ENCODE peak calls at places on chromosomes 11 and 22, in four cellular contexts. One of them, this sample, is unnamed.

GRCh38 chr11:116217006-116217405 is 555.8 kb downstream of the BUD13 start:
- DNase-seq in HepG2: peak
- DNase-seq in HCT116: peak
- DNase-seq in GM12878: no peak
- DNase-seq in this sample: peak

GRCh38 chr11:697028-697491 is 1.4 kb downstream of the TMEM80 start:
- DNase-seq in HepG2: no peak
- DNase-seq in GM12878: peak
- DNase-seq in HCT116: no peak
- DNase-seq in this sample: no peak

GRCh38 chr11:75161506-75161905 is 10.6 kb downstream of the SLCO2B1 start:
- DNase-seq in GM12878: no peak
- DNase-seq in HepG2: no peak
- DNase-seq in HCT116: no peak
- DNase-seq in this sample: no peak

GRCh38 chr11:64275031-64275800 is 9.2 kb downstream of the BAD start:
- DNase-seq in GM12878: no peak
- DNase-seq in HCT116: no peak
- DNase-seq in HepG2: no peak
- DNase-seq in this sample: no peak

GRCh38 chr11:71548716-71549151 is 514 bp downstream of the KRTAP5-9 start:
- DNase-seq in HCT116: no peak
- DNase-seq in GM12878: no peak
- DNase-seq in HepG2: no peak
- DNase-seq in this sample: no peak

GRCh38 chr11:67392182-67392715 is 463 bp downstream of the RAD9A start:
- DNase-seq in HCT116: no peak
- DNase-seq in GM12878: no peak
- DNase-seq in HepG2: no peak
- DNase-seq in this sample: no peak

GRCh38 chr11:2890466-2891241 is 5.1 kb upstream of the CDKN1C start:
- DNase-seq in GM12878: no peak
- DNase-seq in HepG2: no peak
- DNase-seq in HCT116: no peak
- DNase-seq in this sample: no peak

GRCh38 chr11:66478823-66479740 is 1.2 kb upstream of the DPP3 start:
- DNase-seq in GM12878: no peak
- DNase-seq in HCT116: peak
- DNase-seq in HepG2: peak
- DNase-seq in this sample: peak

GRCh38 chr11:3796796-3797328 is 492 bp downstream of the NUP98 start:
- DNase-seq in GM12878: no peak
- DNase-seq in HepG2: peak
- DNase-seq in HCT116: no peak
- DNase-seq in this sample: no peak

DNA sequence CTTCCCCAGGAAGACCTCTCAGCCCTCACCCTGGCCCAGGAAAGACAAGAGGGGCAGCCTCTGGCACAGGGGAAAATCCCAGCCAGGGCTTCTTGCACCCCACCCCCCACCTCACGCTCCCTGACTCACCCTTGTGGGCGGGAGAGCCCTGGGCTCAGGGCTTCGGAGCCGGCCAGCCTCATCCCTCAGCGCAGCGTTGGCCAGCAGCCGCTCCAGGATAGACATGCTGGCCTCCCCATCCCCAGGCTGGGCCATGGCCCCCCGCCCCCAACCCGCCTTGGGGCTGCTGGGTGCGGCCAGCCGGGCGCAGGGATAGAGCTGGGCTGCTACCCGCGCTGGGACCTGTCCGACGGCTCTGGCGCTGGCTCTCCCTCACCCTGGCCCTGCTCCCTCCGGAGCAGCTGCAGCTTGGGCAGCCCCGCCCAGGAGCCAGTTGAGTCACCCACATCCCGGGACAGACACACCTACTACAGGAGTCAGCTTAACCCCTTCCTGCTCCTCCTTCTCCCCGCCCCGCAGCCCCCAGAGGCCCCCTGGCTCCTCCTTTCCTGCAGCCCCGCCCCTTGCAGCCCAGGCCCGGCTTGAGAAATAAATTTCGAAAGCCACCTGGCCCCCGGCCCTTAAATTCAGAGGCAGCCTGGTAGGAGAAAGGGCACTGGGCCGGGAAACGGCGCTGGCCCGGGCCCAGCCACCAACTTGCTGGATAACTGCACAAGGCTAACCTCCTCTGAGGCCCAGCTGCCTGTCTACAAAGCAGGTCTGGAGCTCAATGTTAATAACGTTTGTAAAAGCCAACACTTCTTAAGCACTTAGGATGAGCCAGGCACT is 13.4 kb downstream of the TNKS1BP1 start:
- DNase-seq in HCT116: peak
- DNase-seq in HepG2: peak
- DNase-seq in GM12878: peak
- DNase-seq in this sample: peak
- TF ChIP-seq JUND in HCT116: peak
- TF ChIP-seq JUND in HepG2: peak
- TF ChIP-seq JUND in GM12878: no peak
- TF ChIP-seq JUND in this sample: peak

DNA sequence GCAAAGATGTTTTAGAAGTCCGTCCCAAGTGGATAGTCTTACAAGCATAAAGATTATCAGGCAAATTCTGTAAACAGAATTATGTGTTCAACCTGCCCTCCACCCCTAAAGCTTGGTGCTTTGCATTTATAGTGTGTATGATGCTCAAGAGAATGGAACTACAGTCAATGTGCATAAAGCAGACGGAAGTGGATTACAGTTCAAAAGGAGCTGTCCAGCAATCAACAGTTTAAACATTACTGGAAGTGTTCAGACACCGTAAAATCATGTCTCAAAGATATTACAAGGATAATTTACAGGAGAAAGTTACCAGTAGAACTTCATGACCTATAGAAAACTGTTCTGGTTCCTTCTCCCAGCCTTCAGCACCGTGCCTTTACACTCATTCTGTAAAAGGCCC is 1.0 kb downstream of the RIC3 start:
- DNase-seq in HepG2: no peak
- DNase-seq in HCT116: no peak
- DNase-seq in GM12878: no peak
- DNase-seq in this sample: no peak
- TF ChIP-seq JUND in HepG2: no peak
- TF ChIP-seq JUND in HCT116: no peak
- TF ChIP-seq JUND in GM12878: no peak
- TF ChIP-seq JUND in this sample: no peak

GRCh38 chr11:119134389-119134978 is 13.1 kb downstream of the HINFP start:
- DNase-seq in HepG2: no peak
- DNase-seq in GM12878: no peak
- DNase-seq in HCT116: no peak
- DNase-seq in this sample: peak
- TF ChIP-seq JUND in HepG2: no peak
- TF ChIP-seq JUND in GM12878: no peak
- TF ChIP-seq JUND in HCT116: no peak
- TF ChIP-seq JUND in this sample: no peak

DNA sequence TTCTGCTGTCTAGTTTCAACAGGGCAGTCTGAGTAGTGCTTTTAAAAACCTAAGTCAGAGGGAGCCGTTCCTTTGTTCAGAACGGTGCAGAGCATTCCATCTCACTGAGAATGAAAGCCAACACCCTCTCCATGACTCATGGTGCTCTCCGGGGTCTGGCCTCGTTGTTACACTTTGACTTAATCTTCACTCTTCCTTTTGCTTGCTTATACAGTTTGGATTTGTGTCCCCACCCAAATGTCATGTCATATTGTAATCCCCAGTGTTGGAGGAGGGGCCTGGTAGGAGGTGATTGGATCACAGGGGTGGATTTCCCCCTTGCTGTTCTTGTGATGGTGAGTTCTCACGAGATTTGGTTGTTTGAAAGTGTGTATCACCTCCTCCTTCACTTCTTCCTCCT is 292.2 kb downstream of the ST3GAL4 start:
- DNase-seq in HepG2: no peak
- DNase-seq in HCT116: peak
- DNase-seq in GM12878: no peak
- DNase-seq in this sample: no peak
- TF ChIP-seq JUND in HepG2: no peak
- TF ChIP-seq JUND in HCT116: no peak
- TF ChIP-seq JUND in GM12878: no peak
- TF ChIP-seq JUND in this sample: no peak

GRCh38 chr11:58939277-58939676 is at the start of gene GLYATL1:
- DNase-seq in GM12878: no peak
- DNase-seq in HCT116: no peak
- DNase-seq in HepG2: no peak
- DNase-seq in this sample: no peak
- TF ChIP-seq JUND in GM12878: no peak
- TF ChIP-seq JUND in HCT116: no peak
- TF ChIP-seq JUND in HepG2: no peak
- TF ChIP-seq JUND in this sample: no peak

GRCh38 chr11:59678118-59678812 is 9.4 kb upstream of the PATL1 start:
- DNase-seq in GM12878: no peak
- DNase-seq in HCT116: no peak
- DNase-seq in HepG2: no peak
- DNase-seq in this sample: no peak

GRCh38 chr11:59673291-59673690 is 4.5 kb upstream of the PATL1 start:
- DNase-seq in HCT116: no peak
- DNase-seq in HepG2: no peak
- DNase-seq in GM12878: no peak
- DNase-seq in this sample: no peak

GRCh38 chr11:59678813-59679165 is 10.0 kb upstream of the PATL1 start:
- DNase-seq in HCT116: no peak
- DNase-seq in GM12878: no peak
- DNase-seq in HepG2: no peak
- DNase-seq in this sample: no peak

GRCh38 chr11:59674291-59674690 is 5.5 kb upstream of the PATL1 start:
- DNase-seq in HCT116: no peak
- DNase-seq in HepG2: no peak
- DNase-seq in GM12878: no peak
- DNase-seq in this sample: no peak

GRCh38 chr11:59676205-59676604 is 7.4 kb upstream of the PATL1 start:
- DNase-seq in GM12878: no peak
- DNase-seq in HCT116: no peak
- DNase-seq in HepG2: peak
- DNase-seq in this sample: no peak
- TF ChIP-seq JUND in GM12878: no peak
- TF ChIP-seq JUND in HCT116: no peak
- TF ChIP-seq JUND in HepG2: peak
- TF ChIP-seq JUND in this sample: no peak

GRCh38 chr22:49621601-49622210 is 206.0 kb downstream of the BRD1 start:
- DNase-seq in HCT116: no peak
- DNase-seq in HepG2: no peak
- DNase-seq in GM12878: no peak
- DNase-seq in this sample: no peak

GRCh38 chr22:49623176-49623575 is 204.5 kb downstream of the BRD1 start:
- DNase-seq in HepG2: no peak
- DNase-seq in HCT116: no peak
- DNase-seq in GM12878: no peak
- DNase-seq in this sample: no peak

GRCh38 chr22:49622241-49623105 is 205.2 kb downstream of the BRD1 start:
- DNase-seq in GM12878: no peak
- DNase-seq in HCT116: no peak
- DNase-seq in HepG2: no peak
- DNase-seq in this sample: no peak

GRCh38 chr22:49624421-49625177 is 203.1 kb downstream of the BRD1 start:
- DNase-seq in GM12878: no peak
- DNase-seq in HCT116: no peak
- DNase-seq in HepG2: no peak
- DNase-seq in this sample: no peak

GRCh38 chr22:49623715-49624114 is 204.0 kb downstream of the BRD1 start:
- DNase-seq in GM12878: no peak
- DNase-seq in HCT116: no peak
- DNase-seq in HepG2: no peak
- DNase-seq in this sample: no peak
- TF ChIP-seq JUND in GM12878: no peak
- TF ChIP-seq JUND in HCT116: no peak
- TF ChIP-seq JUND in HepG2: no peak
- TF ChIP-seq JUND in this sample: no peak

DNA sequence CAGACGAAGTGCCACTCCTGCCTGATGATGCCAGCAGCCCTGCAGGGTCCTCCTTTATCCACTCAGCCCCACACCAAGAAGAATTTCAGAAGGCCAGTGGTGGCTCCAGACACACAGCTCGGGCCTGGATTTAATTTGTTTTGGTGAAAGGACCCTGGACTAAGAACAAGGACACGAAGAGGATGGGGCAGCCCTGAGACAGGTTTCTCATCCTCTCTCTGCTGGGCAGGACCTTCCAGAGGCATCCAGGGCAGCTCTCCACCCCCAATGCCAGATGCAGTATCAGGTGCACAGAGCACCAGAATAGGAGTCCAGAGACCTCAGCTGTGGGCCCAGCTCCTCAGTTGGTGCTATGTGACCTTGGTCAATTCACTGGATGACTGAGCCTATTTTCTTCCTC is 72.0 kb downstream of the TRIM29 start:
- DNase-seq in HCT116: no peak
- DNase-seq in GM12878: no peak
- DNase-seq in HepG2: no peak
- DNase-seq in this sample: no peak
- TF ChIP-seq JUND in HCT116: no peak
- TF ChIP-seq JUND in GM12878: no peak
- TF ChIP-seq JUND in HepG2: no peak
- TF ChIP-seq JUND in this sample: no peak

DNA sequence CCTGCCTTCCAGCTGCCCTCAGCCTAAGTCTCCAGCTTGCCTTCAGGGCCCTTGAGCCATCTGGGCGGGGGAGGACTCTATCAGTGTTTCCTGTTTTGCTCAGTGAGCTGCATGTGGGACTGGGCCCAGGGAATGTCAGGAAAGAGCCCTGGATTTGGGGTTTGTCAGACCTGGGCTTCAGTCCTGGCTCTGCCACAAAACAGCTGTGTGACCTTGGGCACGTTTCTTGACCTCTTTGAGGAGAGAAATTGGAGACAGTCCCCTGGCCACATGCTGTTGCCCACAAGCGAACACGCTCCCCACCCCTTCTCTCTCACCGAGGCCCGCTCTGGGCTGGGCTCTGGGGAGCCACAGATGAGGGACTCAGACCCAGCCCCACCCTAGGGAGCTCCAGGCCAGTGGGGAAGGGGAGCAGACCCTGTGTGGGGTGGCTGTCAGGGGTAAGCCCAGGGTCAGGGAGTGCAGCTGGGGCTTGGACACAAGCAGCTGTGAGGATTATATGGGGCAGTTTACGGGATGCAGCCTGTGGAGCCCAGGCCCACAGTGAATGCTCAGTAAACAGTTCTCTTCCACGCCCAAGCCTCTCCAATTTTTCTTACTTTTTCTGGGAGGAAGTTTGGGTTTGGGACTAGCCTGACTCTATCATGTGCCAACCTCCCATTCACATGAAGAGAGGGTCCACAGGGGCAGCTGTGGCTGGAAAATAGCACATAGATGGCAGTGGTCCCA is 12.3 kb downstream of the MYO7A start:
- DNase-seq in HCT116: no peak
- DNase-seq in HepG2: no peak
- DNase-seq in GM12878: no peak
- DNase-seq in this sample: no peak
- TF ChIP-seq JUND in HCT116: no peak
- TF ChIP-seq JUND in HepG2: no peak
- TF ChIP-seq JUND in GM12878: no peak
- TF ChIP-seq JUND in this sample: no peak

This sample was measured in T47D.